ENCODE peak calls at places on chromosomes 2 and 18, in eight cellular contexts. D is prostate gland, F is fibroblast of lung, R is AG04450, L is HCT116, O is colonic mucosa, I is lower lobe of right lung, V is mammary epithelial cell. G is an unnamed sample.

GRCh38 chr2:230124792-230125452 is 56.2 kb upstream of the SLC16A14 start:
- DNase-seq in D (no peak), F (no peak), R (no peak), L (no peak), O (no peak), I (peak), V (no peak), G (no peak)

GRCh38 chr2:68536000-68536399 is 68.6 kb downstream of the APLF start:
- DNase-seq in D (no peak), F (no peak), R (no peak), L (no peak), O (no peak), I (no peak), V (no peak), G (no peak)

GRCh38 chr18:23635283-23636040 is 27.2 kb downstream of the ANKRD29 start:
- DNase-seq in D (no peak), F (peak), R (no peak), L (peak), O (no peak), I (no peak), V (peak), G (no peak)

GRCh38 chr2:12721571-12722444 is 5.1 kb downstream of the TRIB2 start:
- DNase-seq in D (no peak), F (peak), R (no peak), L (no peak), O (no peak), I (no peak), V (peak), G (no peak)

GRCh38 chr2:37768491-37768925 is 97.1 kb upstream of the CDC42EP3 start:
- DNase-seq in D (peak), F (peak), R (peak), L (no peak), O (no peak), I (no peak), V (peak), G (no peak)

GRCh38 chr2:5734866-5735861 is 43.0 kb downstream of the SOX11 start:
- DNase-seq in D (no peak), F (no peak), R (no peak), L (no peak), O (no peak), I (no peak), V (no peak), G (no peak)

GRCh38 chr2:197786010-197786877 is 1.1 kb upstream of the BOLL start:
- DNase-seq in D (no peak), F (no peak), R (no peak), L (no peak), O (peak), I (peak), V (no peak), G (no peak)

GRCh38 chr2:136121511-136121910 is 3.6 kb upstream of the CXCR4 start:
- DNase-seq in D (no peak), F (no peak), R (no peak), L (no peak), O (no peak), I (no peak), V (no peak), G (no peak)

GRCh38 chr2:158189526-158189925 is 87.8 kb downstream of the UPP2 start:
- DNase-seq in D (no peak), F (no peak), R (no peak), L (no peak), O (no peak), I (no peak), V (no peak), G (no peak)

GRCh38 chr2:188601391-188601790 is 309.7 kb downstream of the GULP1 start:
- DNase-seq in D (no peak), F (peak), R (no peak), L (no peak), O (no peak), I (no peak), V (no peak), G (no peak)

GRCh38 chr2:177265834-177266817 is 1.6 kb upstream of the NFE2L2 start:
- DNase-seq in D (no peak), F (peak), R (no peak), L (no peak), O (peak), I (no peak), V (peak), G (no peak)
- H3K27ac ChIP-seq in D (peak), F (no peak), R (peak), L (peak), O (peak), I (peak), V (peak), G (peak)

GRCh38 chr2:113118263-113118657 is 9.1 kb upstream of the IL1RN start:
- DNase-seq in D (no peak), F (no peak), R (no peak), L (no peak), O (no peak), I (no peak), V (no peak), G (no peak)
- H3K27ac ChIP-seq in D (peak), F (no peak), R (no peak), L (no peak), O (peak), I (no peak), V (peak), G (no peak)

GRCh38 chr2:128159437-128159836 is 68.4 kb downstream of the UGGT1 start:
- DNase-seq in D (no peak), F (no peak), R (no peak), L (no peak), O (no peak), I (no peak), V (no peak), G (no peak)

GRCh38 chr2:128156812-128157211 is 65.8 kb downstream of the UGGT1 start:
- DNase-seq in D (no peak), F (no peak), R (no peak), L (no peak), O (no peak), I (no peak), V (no peak), G (no peak)

GRCh38 chr2:128155970-128156369 is 65.0 kb downstream of the UGGT1 start:
- DNase-seq in D (no peak), F (no peak), R (no peak), L (no peak), O (no peak), I (no peak), V (no peak), G (no peak)

GRCh38 chr2:128158171-128158570 is 67.2 kb downstream of the UGGT1 start:
- DNase-seq in D (no peak), F (no peak), R (no peak), L (no peak), O (no peak), I (peak), V (no peak), G (no peak)

GRCh38 chr2:128157644-128158043 is 66.6 kb downstream of the UGGT1 start:
- DNase-seq in D (no peak), F (no peak), R (no peak), L (no peak), O (no peak), I (no peak), V (no peak), G (no peak)
- H3K27ac ChIP-seq in D (no peak), F (no peak), R (no peak), L (no peak), O (no peak), I (no peak), V (no peak), G (no peak)

DNA sequence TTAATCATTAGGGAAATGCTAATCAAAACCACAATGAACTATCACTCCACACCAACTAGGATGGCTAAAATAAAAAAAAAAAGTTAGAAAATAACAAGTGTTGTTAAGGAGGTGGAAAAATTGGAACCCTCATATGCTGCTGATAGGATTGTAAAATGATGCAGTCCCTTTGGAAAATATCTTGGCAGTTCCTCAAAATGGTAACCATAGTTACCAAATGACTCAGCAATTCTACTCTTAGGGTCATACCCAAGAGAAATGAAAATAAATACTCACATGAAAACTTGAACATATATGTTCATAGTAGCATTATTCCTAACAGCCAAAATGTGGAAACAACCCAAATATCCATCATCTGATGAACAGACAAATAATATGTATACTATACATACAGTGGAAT is 15.7 kb upstream of the ACVR2A start:
- DNase-seq in D (no peak), F (peak), R (peak), L (peak), O (no peak), I (no peak), V (peak), G (no peak)
- H3K27ac ChIP-seq in D (no peak), F (peak), R (no peak), L (no peak), O (no peak), I (no peak), V (no peak), G (no peak)

GRCh38 chr2:46963961-46964673 is 48.5 kb upstream of the MCFD2 start:
- DNase-seq in D (no peak), F (peak), R (no peak), L (no peak), O (no peak), I (no peak), V (peak), G (no peak)
- H3K27ac ChIP-seq in D (peak), F (no peak), R (peak), L (no peak), O (no peak), I (peak), V (peak), G (peak)

GRCh38 chr18:64799378-64799777 is 650.5 kb upstream of the LINC00305 start:
- DNase-seq in D (no peak), F (peak), R (no peak), L (no peak), O (no peak), I (no peak), V (no peak), G (no peak)
- H3K27ac ChIP-seq in D (no peak), F (no peak), R (no peak), L (no peak), O (no peak), I (no peak), V (no peak), G (no peak)

GRCh38 chr2:112700004-112700667 is 20.7 kb upstream of the NT5DC4 start:
- DNase-seq in D (no peak), F (no peak), R (no peak), L (no peak), O (no peak), I (no peak), V (no peak), G (no peak)
- H3K27ac ChIP-seq in D (no peak), F (no peak), R (no peak), L (no peak), O (peak), I (peak), V (no peak), G (no peak)

DNA sequence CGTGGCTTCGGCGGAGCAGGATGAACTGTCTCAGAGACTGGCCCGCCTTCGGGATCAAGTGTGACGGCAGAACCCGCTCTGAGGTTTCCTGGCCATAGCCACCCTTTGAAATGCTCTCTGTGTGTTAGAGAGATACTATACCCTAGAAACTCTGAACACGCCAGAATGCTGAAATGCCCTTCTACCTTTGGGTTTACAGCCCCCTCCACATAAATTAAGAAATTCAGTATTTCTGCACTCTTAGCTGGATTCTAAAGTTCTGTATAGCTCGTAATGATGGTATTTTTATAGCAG is 782 bp downstream of the CHMP1B start:
- DNase-seq in D (no peak), F (no peak), R (no peak), L (no peak), O (no peak), I (no peak), V (no peak), G (no peak)
- H3K27ac ChIP-seq in D (peak), F (peak), R (peak), L (peak), O (peak), I (peak), V (peak), G (peak)

GRCh38 chr2:64629875-64630274 is 23.8 kb downstream of the SERTAD2 start:
- DNase-seq in D (no peak), F (no peak), R (no peak), L (no peak), O (no peak), I (no peak), V (no peak), G (no peak)
- H3K27ac ChIP-seq in D (no peak), F (no peak), R (no peak), L (no peak), O (no peak), I (no peak), V (no peak), G (no peak)

G was measured in right atrium auricular region.